ENCODE peak calls at places on chromosomes 6 and 20, in nine cellular contexts. One of them, this sample, is unnamed.
A peak's percentile ranks its signal among the peaks of the same experiment; 100 is the strongest.

GRCh38 chr6:21317634-21318033 is 275.9 kb upstream of the SOX4 start:
- DNase-seq in spleen: no peak
- DNase-seq in left lung: no peak
- DNase-seq in endothelial cell: no peak
- DNase-seq in ovary: no peak
- DNase-seq in glutamatergic neuron: no peak
- DNase-seq in brain microvascular endothelial cell: no peak
- DNase-seq in epithelial cell of esophagus: no peak
- DNase-seq in OCI-LY7: no peak
- DNase-seq in this sample: no peak

GRCh38 chr20:37925265-37926165 is 22.6 kb downstream of the VSTM2L start:
- DNase-seq in spleen: no peak
- DNase-seq in left lung: no peak
- DNase-seq in endothelial cell: no peak
- DNase-seq in ovary: no peak
- DNase-seq in glutamatergic neuron: no peak
- DNase-seq in brain microvascular endothelial cell: no peak
- DNase-seq in epithelial cell of esophagus: no peak
- DNase-seq in OCI-LY7: no peak
- DNase-seq in this sample: no peak

GRCh38 chr6:71294121-71294523 is 5.5 kb downstream of the OGFRL1 start:
- DNase-seq in spleen: no peak
- DNase-seq in left lung: peak; percentile 42
- DNase-seq in endothelial cell: no peak
- DNase-seq in ovary: no peak
- DNase-seq in glutamatergic neuron: no peak
- DNase-seq in brain microvascular endothelial cell: peak; percentile 79
- DNase-seq in epithelial cell of esophagus: peak; percentile 37
- DNase-seq in OCI-LY7: no peak
- DNase-seq in this sample: peak; percentile 92

GRCh38 chr6:33375143-33375649 is 16.4 kb upstream of the KIFC1 start:
- DNase-seq in spleen: no peak
- DNase-seq in left lung: peak; percentile 80
- DNase-seq in endothelial cell: no peak
- DNase-seq in ovary: peak; percentile 74
- DNase-seq in glutamatergic neuron: no peak
- DNase-seq in brain microvascular endothelial cell: peak; percentile 84
- DNase-seq in epithelial cell of esophagus: peak; percentile 82
- DNase-seq in OCI-LY7: no peak
- DNase-seq in this sample: peak; percentile 65

GRCh38 chr6:39206250-39206721 is 23.0 kb downstream of the KCNK5 start:
- DNase-seq in spleen: no peak
- DNase-seq in left lung: peak; percentile 76
- DNase-seq in endothelial cell: no peak
- DNase-seq in ovary: no peak
- DNase-seq in glutamatergic neuron: no peak
- DNase-seq in brain microvascular endothelial cell: no peak
- DNase-seq in epithelial cell of esophagus: no peak
- DNase-seq in OCI-LY7: no peak
- DNase-seq in this sample: no peak

GRCh38 chr20:44495257-44495656 is 19.6 kb downstream of the TTPAL start:
- DNase-seq in spleen: no peak
- DNase-seq in left lung: no peak
- DNase-seq in endothelial cell: no peak
- DNase-seq in ovary: no peak
- DNase-seq in glutamatergic neuron: no peak
- DNase-seq in brain microvascular endothelial cell: peak; percentile 52
- DNase-seq in epithelial cell of esophagus: peak; percentile 94
- DNase-seq in OCI-LY7: no peak
- DNase-seq in this sample: peak; percentile 63

GRCh38 chr6:170209354-170210025 is 81.4 kb downstream of the DLL1 start:
- DNase-seq in spleen: peak; percentile 64
- DNase-seq in left lung: peak; percentile 16
- DNase-seq in endothelial cell: peak; percentile 2
- DNase-seq in ovary: peak; percentile 7
- DNase-seq in glutamatergic neuron: peak; percentile 9
- DNase-seq in brain microvascular endothelial cell: no peak
- DNase-seq in epithelial cell of esophagus: no peak
- DNase-seq in OCI-LY7: no peak
- DNase-seq in this sample: no peak

GRCh38 chr20:37651932-37652331 is 41.9 kb upstream of the CTNNBL1 start:
- DNase-seq in spleen: peak; percentile 84
- DNase-seq in left lung: peak; percentile 53
- DNase-seq in endothelial cell: peak; percentile 46
- DNase-seq in ovary: no peak
- DNase-seq in glutamatergic neuron: peak; percentile 22
- DNase-seq in brain microvascular endothelial cell: no peak
- DNase-seq in epithelial cell of esophagus: peak; percentile 37
- DNase-seq in OCI-LY7: peak; percentile 44
- DNase-seq in this sample: peak; percentile 2

GRCh38 chr6:68326762-68327161 is 308.3 kb upstream of the ADGRB3 start:
- DNase-seq in spleen: peak; percentile 40
- DNase-seq in left lung: no peak
- DNase-seq in endothelial cell: no peak
- DNase-seq in ovary: no peak
- DNase-seq in glutamatergic neuron: peak; percentile 11
- DNase-seq in brain microvascular endothelial cell: no peak
- DNase-seq in epithelial cell of esophagus: peak; percentile 4
- DNase-seq in OCI-LY7: no peak
- DNase-seq in this sample: no peak

DNA sequence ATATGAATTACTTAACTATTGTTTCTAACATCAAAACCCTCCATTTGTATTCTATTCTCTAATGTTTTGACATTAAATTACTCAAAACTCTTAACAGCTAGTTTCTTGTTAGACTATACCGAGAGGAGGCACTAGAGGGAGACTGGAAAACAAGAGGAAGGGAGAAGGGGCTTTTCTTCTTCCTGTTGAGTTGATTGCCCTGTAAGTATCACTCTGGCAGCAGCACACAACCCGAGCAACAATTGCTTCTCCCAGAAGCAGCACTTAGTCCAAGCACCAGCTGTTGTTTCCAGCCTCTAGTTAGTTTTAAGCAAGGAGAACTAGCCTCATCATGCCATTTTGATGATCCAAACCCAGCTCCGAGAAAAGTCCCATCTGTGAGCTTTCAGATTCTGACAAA is 603.8 kb downstream of the PRKN start:
- DNase-seq in spleen: no peak
- DNase-seq in left lung: no peak
- DNase-seq in endothelial cell: no peak
- DNase-seq in ovary: no peak
- DNase-seq in glutamatergic neuron: no peak
- DNase-seq in brain microvascular endothelial cell: no peak
- DNase-seq in epithelial cell of esophagus: no peak
- DNase-seq in OCI-LY7: peak; percentile 6
- DNase-seq in this sample: no peak
- TF ChIP-seq CTCF in spleen: no peak
- TF ChIP-seq CTCF in left lung: no peak
- TF ChIP-seq CTCF in endothelial cell: peak; percentile 32
- TF ChIP-seq CTCF in ovary: no peak
- TF ChIP-seq CTCF in glutamatergic neuron: peak; percentile 33
- TF ChIP-seq CTCF in brain microvascular endothelial cell: peak; percentile 55
- TF ChIP-seq CTCF in epithelial cell of esophagus: no peak
- TF ChIP-seq CTCF in OCI-LY7: peak; percentile 50
- TF ChIP-seq CTCF in this sample: no peak

DNA sequence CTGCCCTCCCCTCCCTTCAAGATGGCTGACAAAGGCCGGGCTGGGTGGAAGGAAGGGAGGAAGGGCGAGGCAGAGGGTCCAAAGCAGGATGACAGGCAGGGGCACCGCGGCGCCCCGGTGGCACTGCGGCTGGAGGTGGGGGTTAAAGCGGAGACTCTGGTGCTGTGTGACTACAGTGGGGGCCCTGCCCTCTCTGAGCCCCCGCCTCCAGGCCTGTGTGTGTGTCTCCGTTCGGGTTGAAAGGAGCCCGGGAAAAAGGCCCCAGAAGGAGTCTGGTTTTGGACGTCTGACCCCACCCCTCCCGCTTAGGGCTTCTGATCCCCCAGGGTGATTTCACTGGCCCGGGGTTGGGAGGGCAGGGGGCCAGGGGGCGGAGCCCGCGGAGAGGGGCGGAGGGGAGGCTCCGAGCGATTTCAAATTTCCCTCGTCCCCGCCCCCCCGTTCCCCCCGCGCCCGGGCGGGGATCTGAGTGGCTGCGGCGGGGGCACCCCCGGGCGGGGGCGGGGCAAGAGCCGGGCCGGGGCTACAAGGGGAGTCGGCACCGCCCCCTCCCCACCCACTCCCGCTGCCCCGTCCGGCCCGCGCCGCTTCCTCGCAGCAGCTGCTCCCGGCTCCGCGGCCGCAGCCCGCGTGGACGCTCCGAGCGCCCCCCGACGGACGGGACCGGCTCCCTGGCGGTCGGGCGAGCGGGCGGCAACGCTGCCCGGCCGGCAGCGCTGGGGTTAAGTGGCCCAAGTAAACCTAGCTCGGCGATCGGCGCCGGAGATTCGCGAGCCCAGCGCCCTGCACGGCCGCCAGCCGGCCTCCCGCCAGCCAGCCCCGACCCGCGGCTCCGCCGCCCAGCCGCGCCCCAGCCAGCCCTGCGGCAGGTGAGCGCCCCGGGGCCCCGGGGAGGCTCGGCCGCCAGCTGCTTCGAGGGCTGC is at the start of gene DNMT3B:
- DNase-seq in spleen: peak; percentile 91
- DNase-seq in left lung: peak; percentile 87
- DNase-seq in endothelial cell: peak; percentile 84
- DNase-seq in ovary: peak; percentile 82
- DNase-seq in glutamatergic neuron: peak; percentile 96
- DNase-seq in brain microvascular endothelial cell: peak; percentile 48
- DNase-seq in epithelial cell of esophagus: peak; percentile 49
- DNase-seq in OCI-LY7: peak; percentile 91
- DNase-seq in this sample: peak; percentile 51
- TF ChIP-seq CTCF in spleen: no peak
- TF ChIP-seq CTCF in left lung: no peak
- TF ChIP-seq CTCF in endothelial cell: peak; percentile 21
- TF ChIP-seq CTCF in ovary: peak; percentile 26
- TF ChIP-seq CTCF in glutamatergic neuron: no peak
- TF ChIP-seq CTCF in brain microvascular endothelial cell: no peak
- TF ChIP-seq CTCF in epithelial cell of esophagus: no peak
- TF ChIP-seq CTCF in OCI-LY7: peak; percentile 26
- TF ChIP-seq CTCF in this sample: peak; percentile 64

GRCh38 chr20:62824476-62825287 is 7.8 kb downstream of the COL9A3 start:
- DNase-seq in spleen: no peak
- DNase-seq in left lung: peak; percentile 66
- DNase-seq in endothelial cell: no peak
- DNase-seq in ovary: no peak
- DNase-seq in glutamatergic neuron: peak; percentile 72
- DNase-seq in brain microvascular endothelial cell: no peak
- DNase-seq in epithelial cell of esophagus: peak; percentile 45
- DNase-seq in OCI-LY7: peak; percentile 54
- DNase-seq in this sample: no peak
- TF ChIP-seq CTCF in spleen: no peak
- TF ChIP-seq CTCF in left lung: no peak
- TF ChIP-seq CTCF in endothelial cell: no peak
- TF ChIP-seq CTCF in ovary: no peak
- TF ChIP-seq CTCF in glutamatergic neuron: no peak
- TF ChIP-seq CTCF in brain microvascular endothelial cell: no peak
- TF ChIP-seq CTCF in epithelial cell of esophagus: no peak
- TF ChIP-seq CTCF in OCI-LY7: no peak
- TF ChIP-seq CTCF in this sample: peak; percentile 37

GRCh38 chr20:57998981-57999464 is 229.4 kb downstream of the ANKRD60 start:
- DNase-seq in spleen: peak; percentile 59
- DNase-seq in left lung: no peak
- DNase-seq in endothelial cell: no peak
- DNase-seq in ovary: no peak
- DNase-seq in glutamatergic neuron: no peak
- DNase-seq in brain microvascular endothelial cell: no peak
- DNase-seq in epithelial cell of esophagus: no peak
- DNase-seq in OCI-LY7: no peak
- DNase-seq in this sample: no peak

GRCh38 chr20:57996465-57996864 is 232.0 kb downstream of the ANKRD60 start:
- DNase-seq in spleen: no peak
- DNase-seq in left lung: no peak
- DNase-seq in endothelial cell: no peak
- DNase-seq in ovary: no peak
- DNase-seq in glutamatergic neuron: no peak
- DNase-seq in brain microvascular endothelial cell: no peak
- DNase-seq in epithelial cell of esophagus: no peak
- DNase-seq in OCI-LY7: no peak
- DNase-seq in this sample: no peak

GRCh38 chr20:57999465-58000111 is 228.9 kb downstream of the ANKRD60 start:
- DNase-seq in spleen: peak; percentile 71
- DNase-seq in left lung: no peak
- DNase-seq in endothelial cell: peak; percentile 50
- DNase-seq in ovary: no peak
- DNase-seq in glutamatergic neuron: no peak
- DNase-seq in brain microvascular endothelial cell: no peak
- DNase-seq in epithelial cell of esophagus: no peak
- DNase-seq in OCI-LY7: no peak
- DNase-seq in this sample: no peak

GRCh38 chr20:57996936-57997629 is 231.4 kb downstream of the ANKRD60 start:
- DNase-seq in spleen: peak; percentile 15
- DNase-seq in left lung: no peak
- DNase-seq in endothelial cell: no peak
- DNase-seq in ovary: no peak
- DNase-seq in glutamatergic neuron: no peak
- DNase-seq in brain microvascular endothelial cell: peak; percentile 40
- DNase-seq in epithelial cell of esophagus: peak; percentile 52
- DNase-seq in OCI-LY7: no peak
- DNase-seq in this sample: peak; percentile 64

GRCh38 chr20:57998276-57998675 is 230.2 kb downstream of the ANKRD60 start:
- DNase-seq in spleen: no peak
- DNase-seq in left lung: no peak
- DNase-seq in endothelial cell: no peak
- DNase-seq in ovary: no peak
- DNase-seq in glutamatergic neuron: no peak
- DNase-seq in brain microvascular endothelial cell: no peak
- DNase-seq in epithelial cell of esophagus: no peak
- DNase-seq in OCI-LY7: no peak
- DNase-seq in this sample: no peak
- TF ChIP-seq CTCF in spleen: no peak
- TF ChIP-seq CTCF in left lung: no peak
- TF ChIP-seq CTCF in endothelial cell: no peak
- TF ChIP-seq CTCF in ovary: no peak
- TF ChIP-seq CTCF in glutamatergic neuron: no peak
- TF ChIP-seq CTCF in brain microvascular endothelial cell: peak; percentile 40
- TF ChIP-seq CTCF in epithelial cell of esophagus: no peak
- TF ChIP-seq CTCF in OCI-LY7: no peak
- TF ChIP-seq CTCF in this sample: no peak

This sample was measured in HFFc6.